ENCODE peak calls at places on chromosome 7, in eight cellular contexts. Q is NCI-H524 treated with DMSO at 0.1 percent for 48 hours, N is coronary artery, V is HTR-8/SVneo, O is nucleus accumbens, P is NCI-H69, K is NCI-H1694 treated with DMSO at 0.1 percent for 48 hours, X is AG10803. Z is an unnamed sample.

GRCh38 chr7:115707236-115707635 is 323.3 kb downstream of the TFEC start:
- DNase-seq in K (peak), P (peak), Q (no peak), V (no peak), X (peak), N (no peak), O (no peak), Z (peak)

GRCh38 chr7:151572136-151572535 is 52.4 kb upstream of the RHEB start:
- DNase-seq in Q (no peak), P (no peak), V (no peak), K (no peak), X (peak), N (peak), O (no peak), Z (no peak)

GRCh38 chr7:105581066-105581811 is at the start of gene EFCAB10:
- DNase-seq in P (peak), V (no peak), O (peak), Q (peak), X (peak), N (no peak), K (peak), Z (peak)

GRCh38 chr7:88835147-88835728 is 39.7 kb upstream of the TEX47 start:
- DNase-seq in Q (no peak), N (no peak), P (peak), O (no peak), K (peak), V (no peak), X (peak), Z (peak)

GRCh38 chr7:65302883-65303282 is 70.8 kb upstream of the ZNF92 start:
- DNase-seq in X (no peak), P (no peak), Q (no peak), K (no peak), N (no peak), V (no peak), O (no peak), Z (no peak)

GRCh38 chr7:30074422-30075030 is 46.3 kb downstream of the PLEKHA8 start:
- DNase-seq in O (no peak), X (peak), Q (no peak), V (no peak), K (peak), N (no peak), P (peak), Z (peak)

GRCh38 chr7:5457245-5457735 is 33.7 kb upstream of the TNRC18 start:
- DNase-seq in O (no peak), N (no peak), X (no peak), Q (no peak), P (no peak), K (no peak), V (no peak), Z (no peak)

GRCh38 chr7:64558781-64559180 is 4.1 kb downstream of the ZNF680 start:
- DNase-seq in V (no peak), O (no peak), N (no peak), Q (no peak), K (no peak), X (peak), P (no peak), Z (no peak)

GRCh38 chr7:6705959-6706665 is 635 bp downstream of the ZNF12 start:
- DNase-seq in V (peak), N (no peak), X (peak), K (no peak), Q (no peak), P (peak), O (no peak), Z (no peak)

GRCh38 chr7:7209412-7210050 is 27.2 kb downstream of the C1GALT1 start:
- DNase-seq in K (no peak), N (no peak), X (no peak), V (no peak), O (no peak), Q (no peak), P (no peak), Z (no peak)

GRCh38 chr7:5699951-5700384 is 81.5 kb downstream of the RNF216 start:
- DNase-seq in P (peak), K (no peak), V (no peak), N (no peak), X (no peak), O (no peak), Q (no peak), Z (no peak)

GRCh38 chr7:116316838-116317612 is 106.7 kb downstream of the TES start:
- DNase-seq in X (peak), Q (no peak), V (peak), O (peak), N (peak), K (no peak), P (peak), Z (no peak)

GRCh38 chr7:145156834-145157233 is 321.0 kb upstream of the TPK1 start:
- DNase-seq in O (no peak), P (peak), K (no peak), X (no peak), N (no peak), Q (no peak), V (no peak), Z (peak)

GRCh38 chr7:80614911-80615310 is 23.5 kb upstream of the CD36 start:
- DNase-seq in N (no peak), K (no peak), V (no peak), X (peak), P (peak), Q (no peak), O (no peak), Z (no peak)

GRCh38 chr7:99740573-99741437 is 5.8 kb upstream of the CYP3A7 start:
- DNase-seq in O (no peak), N (no peak), K (no peak), Q (no peak), X (peak), V (no peak), P (no peak), Z (no peak)

GRCh38 chr7:151381333-151382078 is 28.3 kb downstream of the WDR86 start:
- DNase-seq in P (peak), X (no peak), V (no peak), Q (no peak), N (no peak), K (no peak), O (no peak), Z (no peak)

GRCh38 chr7:97078023-97078988 is 39.2 kb upstream of the SDHAF3 start:
- DNase-seq in X (no peak), O (no peak), Q (no peak), K (no peak), N (no peak), P (no peak), V (no peak), Z (no peak)

GRCh38 chr7:152402384-152403250 is 33.2 kb downstream of the KMT2C start:
- DNase-seq in P (no peak), O (no peak), V (no peak), X (peak), Q (no peak), N (no peak), K (no peak), Z (no peak)

GRCh38 chr7:38020134-38020533 is 99.7 kb downstream of the EPDR1 start:
- DNase-seq in X (no peak), V (no peak), O (no peak), N (no peak), Q (no peak), K (no peak), P (no peak), Z (no peak)

GRCh38 chr7:130096243-130096827 is 26.0 kb downstream of the KLHDC10 start:
- DNase-seq in V (peak), Q (no peak), K (peak), O (no peak), P (peak), N (no peak), X (peak), Z (no peak)

GRCh38 chr7:67301667-67302066 is 305.0 kb downstream of the TYW1 start:
- DNase-seq in K (no peak), V (no peak), N (no peak), P (peak), Q (no peak), X (no peak), O (no peak), Z (no peak)

GRCh38 chr7:151172273-151173141 is 5.0 kb upstream of the GBX1 start:
- DNase-seq in Q (no peak), X (peak), N (peak), V (peak), O (peak), P (peak), K (peak), Z (peak)

GRCh38 chr7:55081067-55081853 is 62.4 kb downstream of the EGFR start:
- DNase-seq in V (no peak), N (no peak), O (no peak), P (no peak), X (peak), Q (no peak), K (no peak), Z (no peak)

GRCh38 chr7:86978804-86979506 is 80.5 kb downstream of the ELAPOR2 start:
- DNase-seq in Q (no peak), K (no peak), O (no peak), V (no peak), N (no peak), P (no peak), X (no peak), Z (no peak)

GRCh38 chr7:140694592-140694991 is 1.9 kb upstream of the NDUFB2 start:
- DNase-seq in V (no peak), K (no peak), O (no peak), Q (no peak), X (no peak), N (no peak), P (no peak), Z (no peak)

GRCh38 chr7:148935451-148935850 is 51.4 kb upstream of the EZH2 start:
- DNase-seq in P (no peak), N (no peak), K (no peak), V (no peak), O (no peak), Q (no peak), X (no peak), Z (no peak)

GRCh38 chr7:33940503-33940902 is 35.2 kb downstream of the BMPER start:
- DNase-seq in X (no peak), N (no peak), O (no peak), K (no peak), P (no peak), V (no peak), Q (no peak), Z (no peak)

GRCh38 chr7:32941996-32942782 is 15.1 kb upstream of the FKBP9 start:
- DNase-seq in K (peak), X (peak), Q (no peak), V (peak), P (peak), O (no peak), N (peak), Z (peak)

GRCh38 chr7:134327896-134328295 is 11.2 kb upstream of the SLC35B4 start:
- DNase-seq in N (no peak), O (peak), X (peak), P (peak), V (peak), Q (peak), K (no peak), Z (peak)